ENCODE peak calls at places on chromosomes 3 and 15, in six cellular contexts. One of them, this sample, is unnamed.

GRCh38 chr15:69557340-69558137 is 104.9 kb downstream of the RPLP1 start:
- DNase-seq in colonic mucosa: peak
- DNase-seq in heart left ventricle: no peak
- DNase-seq in ovary: no peak
- DNase-seq in astrocyte of the cerebellum: peak
- DNase-seq in CD8-positive, alpha-beta memory T cell: no peak
- DNase-seq in this sample: peak

GRCh38 chr3:94512876-94513275 is 450.0 kb downstream of the NSUN3 start:
- DNase-seq in colonic mucosa: no peak
- DNase-seq in heart left ventricle: no peak
- DNase-seq in ovary: no peak
- DNase-seq in astrocyte of the cerebellum: no peak
- DNase-seq in CD8-positive, alpha-beta memory T cell: no peak
- DNase-seq in this sample: no peak

GRCh38 chr15:81981888-81982287 is 63.9 kb downstream of the MEX3B start:
- DNase-seq in colonic mucosa: no peak
- DNase-seq in heart left ventricle: no peak
- DNase-seq in ovary: no peak
- DNase-seq in astrocyte of the cerebellum: no peak
- DNase-seq in CD8-positive, alpha-beta memory T cell: no peak
- DNase-seq in this sample: no peak

GRCh38 chr15:100733786-100734185 is 131.4 kb downstream of the ASB7 start:
- DNase-seq in colonic mucosa: no peak
- DNase-seq in heart left ventricle: no peak
- DNase-seq in ovary: no peak
- DNase-seq in astrocyte of the cerebellum: no peak
- DNase-seq in CD8-positive, alpha-beta memory T cell: no peak
- DNase-seq in this sample: peak

GRCh38 chr3:119316313-119316670 is 22.1 kb downstream of the ARHGAP31 start:
- DNase-seq in colonic mucosa: no peak
- DNase-seq in heart left ventricle: no peak
- DNase-seq in ovary: no peak
- DNase-seq in astrocyte of the cerebellum: no peak
- DNase-seq in CD8-positive, alpha-beta memory T cell: no peak
- DNase-seq in this sample: no peak

GRCh38 chr15:92020207-92020606 is 166.7 kb downstream of the SLCO3A1 start:
- DNase-seq in colonic mucosa: no peak
- DNase-seq in heart left ventricle: no peak
- DNase-seq in ovary: no peak
- DNase-seq in astrocyte of the cerebellum: no peak
- DNase-seq in CD8-positive, alpha-beta memory T cell: no peak
- DNase-seq in this sample: no peak

GRCh38 chr3:58350627-58351013 is 17.9 kb downstream of the PXK start:
- DNase-seq in colonic mucosa: no peak
- DNase-seq in heart left ventricle: no peak
- DNase-seq in ovary: no peak
- DNase-seq in astrocyte of the cerebellum: no peak
- DNase-seq in CD8-positive, alpha-beta memory T cell: no peak
- DNase-seq in this sample: no peak

GRCh38 chr15:46682969-46683791 is 1034.1 kb upstream of the SEMA6D start:
- DNase-seq in colonic mucosa: peak
- DNase-seq in heart left ventricle: no peak
- DNase-seq in ovary: no peak
- DNase-seq in astrocyte of the cerebellum: no peak
- DNase-seq in CD8-positive, alpha-beta memory T cell: no peak
- DNase-seq in this sample: no peak

GRCh38 chr3:198081421-198081844 is 121.4 kb downstream of the LMLN start:
- DNase-seq in colonic mucosa: no peak
- DNase-seq in heart left ventricle: no peak
- DNase-seq in ovary: no peak
- DNase-seq in astrocyte of the cerebellum: no peak
- DNase-seq in CD8-positive, alpha-beta memory T cell: no peak
- DNase-seq in this sample: no peak
- H3K4me3 ChIP-seq in colonic mucosa: no peak
- H3K4me3 ChIP-seq in heart left ventricle: peak
- H3K4me3 ChIP-seq in ovary: no peak
- H3K4me3 ChIP-seq in astrocyte of the cerebellum: no peak
- H3K4me3 ChIP-seq in CD8-positive, alpha-beta memory T cell: no peak
- H3K4me3 ChIP-seq in this sample: no peak

GRCh38 chr3:187750041-187750512 is 4.8 kb upstream of the BCL6 start:
- DNase-seq in colonic mucosa: peak
- DNase-seq in heart left ventricle: no peak
- DNase-seq in ovary: peak
- DNase-seq in astrocyte of the cerebellum: no peak
- DNase-seq in CD8-positive, alpha-beta memory T cell: no peak
- DNase-seq in this sample: no peak
- H3K4me3 ChIP-seq in colonic mucosa: peak
- H3K4me3 ChIP-seq in heart left ventricle: no peak
- H3K4me3 ChIP-seq in ovary: peak
- H3K4me3 ChIP-seq in astrocyte of the cerebellum: no peak
- H3K4me3 ChIP-seq in CD8-positive, alpha-beta memory T cell: no peak
- H3K4me3 ChIP-seq in this sample: no peak

DNA sequence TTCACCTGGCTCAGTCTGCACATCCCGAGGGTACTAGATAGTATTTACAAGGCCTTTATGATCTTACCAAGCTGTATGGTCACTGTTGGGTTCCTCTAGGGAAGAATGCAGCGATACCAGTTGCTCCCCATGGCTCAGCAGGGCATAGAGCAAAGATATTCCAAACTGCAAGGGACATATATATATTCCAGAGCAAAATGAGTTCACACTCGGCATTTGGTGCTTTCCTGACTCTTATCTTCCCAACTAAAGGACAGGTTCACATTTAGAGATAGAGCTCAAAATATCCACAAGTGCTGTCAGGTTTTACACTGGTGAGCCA is 3.5 kb upstream of the SPG11 start:
- DNase-seq in colonic mucosa: no peak
- DNase-seq in heart left ventricle: no peak
- DNase-seq in ovary: no peak
- DNase-seq in astrocyte of the cerebellum: no peak
- DNase-seq in CD8-positive, alpha-beta memory T cell: no peak
- DNase-seq in this sample: no peak
- H3K4me3 ChIP-seq in colonic mucosa: no peak
- H3K4me3 ChIP-seq in heart left ventricle: no peak
- H3K4me3 ChIP-seq in ovary: no peak
- H3K4me3 ChIP-seq in astrocyte of the cerebellum: no peak
- H3K4me3 ChIP-seq in CD8-positive, alpha-beta memory T cell: peak
- H3K4me3 ChIP-seq in this sample: no peak

GRCh38 chr3:57230006-57230405 is 2.5 kb downstream of the APPL1 start:
- DNase-seq in colonic mucosa: no peak
- DNase-seq in heart left ventricle: no peak
- DNase-seq in ovary: no peak
- DNase-seq in astrocyte of the cerebellum: no peak
- DNase-seq in CD8-positive, alpha-beta memory T cell: no peak
- DNase-seq in this sample: no peak

GRCh38 chr3:57227930-57228733 is 603 bp downstream of the APPL1 start:
- DNase-seq in colonic mucosa: peak
- DNase-seq in heart left ventricle: peak
- DNase-seq in ovary: peak
- DNase-seq in astrocyte of the cerebellum: no peak
- DNase-seq in CD8-positive, alpha-beta memory T cell: peak
- DNase-seq in this sample: no peak

GRCh38 chr3:57227204-57227929 is at the start of gene APPL1:
- DNase-seq in colonic mucosa: peak
- DNase-seq in heart left ventricle: peak
- DNase-seq in ovary: peak
- DNase-seq in astrocyte of the cerebellum: peak
- DNase-seq in CD8-positive, alpha-beta memory T cell: peak
- DNase-seq in this sample: no peak

GRCh38 chr3:57226156-57226555 is 1.4 kb upstream of the APPL1 start:
- DNase-seq in colonic mucosa: no peak
- DNase-seq in heart left ventricle: no peak
- DNase-seq in ovary: no peak
- DNase-seq in astrocyte of the cerebellum: no peak
- DNase-seq in CD8-positive, alpha-beta memory T cell: no peak
- DNase-seq in this sample: no peak

DNA sequence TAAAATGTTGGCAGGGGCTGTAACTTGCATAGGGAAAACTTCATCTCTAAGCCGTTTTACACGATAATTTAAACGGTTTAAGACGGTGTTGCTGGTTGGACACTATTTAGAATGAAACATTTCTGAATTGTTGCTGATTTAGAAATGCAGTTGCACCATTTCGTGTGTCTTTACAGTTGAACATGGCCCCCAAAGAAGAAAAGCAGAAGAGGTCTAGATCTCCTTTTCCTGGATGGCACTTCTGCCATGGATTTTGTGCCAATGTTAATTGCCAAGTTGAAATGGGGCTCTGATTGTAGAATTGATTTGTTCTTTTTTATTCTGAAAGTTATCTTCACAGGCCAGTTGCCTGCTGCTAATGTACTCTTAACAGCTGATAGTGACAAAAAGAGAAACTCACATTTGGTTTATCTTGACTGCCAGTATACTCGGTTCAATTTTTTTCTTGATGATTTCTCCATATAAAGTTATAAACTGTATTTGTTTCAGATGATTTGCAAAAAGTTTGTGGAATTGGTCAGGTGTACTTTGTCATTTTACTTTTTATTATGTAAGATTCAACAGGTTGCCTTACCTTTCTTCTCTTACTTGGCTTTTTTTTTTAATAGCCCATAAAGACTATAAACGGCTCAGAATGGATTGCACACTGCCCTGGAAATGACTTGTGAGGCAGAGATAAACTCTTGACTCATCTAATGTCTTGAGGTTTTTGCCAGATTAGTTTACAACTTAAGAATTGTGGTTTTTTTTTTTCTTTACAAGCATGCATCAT is 1.4 kb downstream of the APPL1 start:
- DNase-seq in colonic mucosa: peak
- DNase-seq in heart left ventricle: no peak
- DNase-seq in ovary: no peak
- DNase-seq in astrocyte of the cerebellum: no peak
- DNase-seq in CD8-positive, alpha-beta memory T cell: no peak
- DNase-seq in this sample: no peak
- H3K4me3 ChIP-seq in colonic mucosa: peak
- H3K4me3 ChIP-seq in heart left ventricle: peak
- H3K4me3 ChIP-seq in ovary: peak
- H3K4me3 ChIP-seq in astrocyte of the cerebellum: peak
- H3K4me3 ChIP-seq in CD8-positive, alpha-beta memory T cell: peak
- H3K4me3 ChIP-seq in this sample: peak

GRCh38 chr15:70559223-70559823 is 204.0 kb downstream of the UACA start:
- DNase-seq in colonic mucosa: peak
- DNase-seq in heart left ventricle: peak
- DNase-seq in ovary: no peak
- DNase-seq in astrocyte of the cerebellum: no peak
- DNase-seq in CD8-positive, alpha-beta memory T cell: peak
- DNase-seq in this sample: no peak
- H3K4me3 ChIP-seq in colonic mucosa: no peak
- H3K4me3 ChIP-seq in heart left ventricle: no peak
- H3K4me3 ChIP-seq in ovary: no peak
- H3K4me3 ChIP-seq in astrocyte of the cerebellum: no peak
- H3K4me3 ChIP-seq in CD8-positive, alpha-beta memory T cell: peak
- H3K4me3 ChIP-seq in this sample: no peak

GRCh38 chr3:56858331-56858730 is 56.6 kb upstream of the ARHGEF3 start:
- DNase-seq in colonic mucosa: no peak
- DNase-seq in heart left ventricle: no peak
- DNase-seq in ovary: no peak
- DNase-seq in astrocyte of the cerebellum: no peak
- DNase-seq in CD8-positive, alpha-beta memory T cell: no peak
- DNase-seq in this sample: no peak

GRCh38 chr3:56856686-56857577 is 55.2 kb upstream of the ARHGEF3 start:
- DNase-seq in colonic mucosa: no peak
- DNase-seq in heart left ventricle: no peak
- DNase-seq in ovary: no peak
- DNase-seq in astrocyte of the cerebellum: no peak
- DNase-seq in CD8-positive, alpha-beta memory T cell: no peak
- DNase-seq in this sample: no peak

GRCh38 chr3:56851966-56852884 is 50.5 kb upstream of the ARHGEF3 start:
- DNase-seq in colonic mucosa: no peak
- DNase-seq in heart left ventricle: no peak
- DNase-seq in ovary: no peak
- DNase-seq in astrocyte of the cerebellum: no peak
- DNase-seq in CD8-positive, alpha-beta memory T cell: no peak
- DNase-seq in this sample: no peak

GRCh38 chr3:56854856-56855620 is 53.3 kb upstream of the ARHGEF3 start:
- DNase-seq in colonic mucosa: no peak
- DNase-seq in heart left ventricle: no peak
- DNase-seq in ovary: no peak
- DNase-seq in astrocyte of the cerebellum: no peak
- DNase-seq in CD8-positive, alpha-beta memory T cell: no peak
- DNase-seq in this sample: no peak

DNA sequence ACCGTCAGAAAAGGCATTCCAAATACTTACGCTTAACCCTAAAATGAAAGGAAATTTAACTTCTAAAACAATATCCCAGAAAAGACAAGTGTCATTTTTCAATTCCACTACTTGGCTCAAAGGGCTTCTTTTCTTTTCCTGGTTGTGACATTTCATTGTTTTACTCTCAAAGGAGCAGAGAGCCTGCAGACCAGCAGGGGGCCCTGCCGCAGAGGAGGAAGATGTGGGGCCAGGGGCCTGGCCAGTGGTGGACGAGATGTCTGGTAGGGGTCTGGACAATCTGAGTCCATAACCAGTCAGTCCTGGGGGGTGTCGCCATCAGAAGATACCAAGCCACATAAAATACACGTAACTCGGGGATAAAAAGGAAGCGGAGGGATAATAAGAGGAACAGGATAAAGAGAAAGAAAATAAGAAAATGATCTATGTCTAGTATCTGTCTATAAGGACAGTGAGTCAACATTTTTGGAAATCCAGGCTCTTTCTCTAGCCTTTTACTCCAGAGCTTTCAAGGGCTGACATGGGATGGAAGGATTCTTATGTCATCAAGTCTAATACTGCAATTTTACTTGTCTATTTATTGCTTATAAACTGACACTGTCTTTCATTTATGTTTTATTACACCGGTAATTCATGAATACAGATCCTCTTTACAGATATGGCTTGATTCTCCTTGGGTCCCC is 54.2 kb upstream of the ARHGEF3 start:
- DNase-seq in colonic mucosa: peak
- DNase-seq in heart left ventricle: peak
- DNase-seq in ovary: peak
- DNase-seq in astrocyte of the cerebellum: no peak
- DNase-seq in CD8-positive, alpha-beta memory T cell: peak
- DNase-seq in this sample: no peak
- H3K4me3 ChIP-seq in colonic mucosa: no peak
- H3K4me3 ChIP-seq in heart left ventricle: no peak
- H3K4me3 ChIP-seq in ovary: no peak
- H3K4me3 ChIP-seq in astrocyte of the cerebellum: no peak
- H3K4me3 ChIP-seq in CD8-positive, alpha-beta memory T cell: no peak
- H3K4me3 ChIP-seq in this sample: no peak